ENCODE peak calls at places on chromosomes 13 and 19, in six cellular contexts. I is AG08395; S is HEK293T; Z is SJSA1; Y is activated CD4-positive, CD25-positive, alpha-beta regulatory T cell treated with anti-CD3 and anti-CD28 coated beads, Interleukin-2, amount 50 U/mL, for 16 hours; Q is bronchial epithelial cell. A is an unnamed sample.

GRCh38 chr13:37443538-37443937 is 155.0 kb downstream of the POSTN start:
- DNase-seq in Y (no peak), Z (no peak), S (no peak), I (peak), Q (peak), A (peak)

GRCh38 chr19:45446295-45446694 is 21.5 kb upstream of the FOSB start:
- DNase-seq in Z (no peak), I (no peak), Q (peak), S (no peak), Y (no peak), A (peak)

GRCh38 chr19:1046836-1047695 is 7.2 kb downstream of the ABCA7 start:
- DNase-seq in Y (no peak), Q (no peak), I (no peak), Z (no peak), S (no peak), A (no peak)

GRCh38 chr19:18284710-18285430 is 3.4 kb upstream of the JUND start:
- DNase-seq in I (no peak), Y (no peak), S (no peak), Z (no peak), Q (no peak), A (no peak)

GRCh38 chr13:64127192-64127591 is 2711.5 kb upstream of the PCDH20 start:
- DNase-seq in Y (no peak), S (no peak), I (no peak), Q (no peak), Z (no peak), A (no peak)

GRCh38 chr13:55745828-55746227 is 1394.9 kb upstream of the PRR20A start:
- DNase-seq in Q (no peak), Z (no peak), Y (no peak), S (no peak), I (no peak), A (no peak)

GRCh38 chr13:27203854-27204253 is 32.2 kb upstream of the USP12 start:
- DNase-seq in Y (no peak), S (no peak), Q (peak), I (no peak), Z (no peak), A (peak)

GRCh38 chr19:39341122-39341719 is 1.0 kb upstream of the SAMD4B start:
- DNase-seq in Z (no peak), S (peak), Q (no peak), Y (peak), I (no peak), A (no peak)

A was measured in MCF 10A.